ENCODE peak calls at places on chromosome 3, in seven cellular contexts. B is fibroblast of lung, T is neural progenitor cell, M is HCT116, D is mammary epithelial cell, R is K562, X is GM12878. J is an unnamed sample.

GRCh38 chr3:11126653-11127052 is 27.6 kb upstream of the HRH1 start:
- DNase-seq in D (no peak), R (no peak), T (no peak), B (no peak), M (no peak), X (no peak), J (no peak)

GRCh38 chr3:58334013-58334321 is 1.3 kb downstream of the PXK start:
- DNase-seq in R (no peak), B (no peak), T (peak; percentile 34), D (no peak), M (no peak), X (no peak), J (no peak)

GRCh38 chr3:5431811-5432378 is 244.4 kb downstream of the EDEM1 start:
- DNase-seq in M (no peak), X (no peak), D (no peak), T (no peak), B (no peak), R (no peak), J (no peak)

GRCh38 chr3:42220436-42220835 is 45.5 kb downstream of the CCK start:
- DNase-seq in B (no peak), X (no peak), M (no peak), R (no peak), D (no peak), T (no peak), J (no peak)

GRCh38 chr3:194399874-194400411 is 877 bp upstream of the GP5 start:
- DNase-seq in T (no peak), D (no peak), B (no peak), R (no peak), X (no peak), M (no peak), J (no peak)

GRCh38 chr3:194489736-194490612 is 3.2 kb upstream of the ATP13A3 start:
- DNase-seq in T (no peak), X (no peak), M (no peak), B (peak; percentile 60), D (no peak), R (peak; percentile 16), J (peak; percentile 57)

GRCh38 chr3:194130807-194131589 is 5.0 kb upstream of the HES1 start:
- DNase-seq in D (peak; percentile 66), M (no peak), B (peak; percentile 77), T (peak; percentile 82), X (peak; percentile 95), R (no peak), J (peak; percentile 75)

GRCh38 chr3:169241575-169241927 is 422.0 kb downstream of the MECOM start:
- DNase-seq in B (peak; percentile 77), R (no peak), M (no peak), X (no peak), T (no peak), D (peak; percentile 26), J (peak; percentile 72)

GRCh38 chr3:122594025-122594424 is 16.6 kb downstream of the PARP15 start:
- DNase-seq in B (no peak), X (no peak), D (no peak), T (no peak), M (no peak), R (no peak), J (no peak)

GRCh38 chr3:111712294-111713180 is 117.4 kb upstream of the ZBED2 start:
- DNase-seq in D (no peak), T (peak; percentile 16), M (no peak), R (no peak), X (no peak), B (peak; percentile 64), J (peak; percentile 51)

GRCh38 chr3:129398803-129399144 is 29.7 kb downstream of the EFCAB12 start:
- DNase-seq in D (peak; percentile 32), X (no peak), M (no peak), B (peak; percentile 37), R (peak; percentile 35), T (peak; percentile 52), J (peak; percentile 24)

GRCh38 chr3:174330303-174330702 is 528.8 kb upstream of the NAALADL2 start:
- DNase-seq in X (no peak), T (no peak), R (no peak), B (peak; percentile 95), D (no peak), M (no peak), J (peak; percentile 93)

GRCh38 chr3:123559040-123559861 is 25.6 kb downstream of the HACD2 start:
- DNase-seq in X (no peak), T (peak; percentile 78), B (peak; percentile 40), M (peak; percentile 40), R (peak; percentile 28), D (peak; percentile 20), J (peak; percentile 12)

GRCh38 chr3:354433-354832 is 157.9 kb downstream of the CHL1 start:
- DNase-seq in X (peak; percentile 60), D (peak; percentile 31), T (peak; percentile 61), M (peak; percentile 19), B (peak; percentile 37), R (peak; percentile 58), J (peak; percentile 18)

GRCh38 chr3:3799173-3800075 is at the start of gene LRRN1:
- DNase-seq in M (no peak), D (peak; percentile 9), X (no peak), B (peak; percentile 66), T (peak; percentile 98), R (no peak), J (peak; percentile 47)
- TF ChIP-seq EZH2 in M (no peak), D (no peak), X (no peak), B (peak; percentile 8), T (no peak), R (no peak), J (peak; percentile 31)

DNA sequence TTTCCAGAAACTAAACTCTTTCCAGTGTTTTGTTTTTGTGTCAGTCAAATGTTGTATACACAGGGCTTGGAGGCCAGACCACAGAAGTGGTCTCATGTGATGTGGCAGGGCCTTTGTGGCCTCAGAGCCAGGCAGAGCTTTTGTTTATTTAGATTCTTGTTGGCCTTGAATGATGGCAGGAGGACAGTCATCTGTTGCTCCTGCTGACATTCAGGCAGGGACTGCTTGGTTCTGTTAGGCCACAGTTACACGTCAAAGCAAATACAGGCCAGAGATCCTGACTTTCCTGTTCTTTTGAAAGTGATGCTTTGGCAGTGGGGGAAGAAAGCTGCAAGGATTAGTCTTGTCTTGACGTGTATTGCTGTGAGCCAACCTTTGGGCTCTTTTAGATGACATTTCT is 325.1 kb downstream of the CACNA2D3 start:
- DNase-seq in D (no peak), M (no peak), B (no peak), T (no peak), X (no peak), R (no peak), J (no peak)
- H3K4me1 ChIP-seq in D (no peaks in the 10 kb centered on the region), M (no peaks in the 10 kb centered on the region), B (no peaks in the 10 kb centered on the region), T (peaks cover 3% of the 10 kb centered on the region), X (no peaks in the 10 kb centered on the region), R (no peaks in the 10 kb centered on the region), J (no peaks in the 10 kb centered on the region)

DNA sequence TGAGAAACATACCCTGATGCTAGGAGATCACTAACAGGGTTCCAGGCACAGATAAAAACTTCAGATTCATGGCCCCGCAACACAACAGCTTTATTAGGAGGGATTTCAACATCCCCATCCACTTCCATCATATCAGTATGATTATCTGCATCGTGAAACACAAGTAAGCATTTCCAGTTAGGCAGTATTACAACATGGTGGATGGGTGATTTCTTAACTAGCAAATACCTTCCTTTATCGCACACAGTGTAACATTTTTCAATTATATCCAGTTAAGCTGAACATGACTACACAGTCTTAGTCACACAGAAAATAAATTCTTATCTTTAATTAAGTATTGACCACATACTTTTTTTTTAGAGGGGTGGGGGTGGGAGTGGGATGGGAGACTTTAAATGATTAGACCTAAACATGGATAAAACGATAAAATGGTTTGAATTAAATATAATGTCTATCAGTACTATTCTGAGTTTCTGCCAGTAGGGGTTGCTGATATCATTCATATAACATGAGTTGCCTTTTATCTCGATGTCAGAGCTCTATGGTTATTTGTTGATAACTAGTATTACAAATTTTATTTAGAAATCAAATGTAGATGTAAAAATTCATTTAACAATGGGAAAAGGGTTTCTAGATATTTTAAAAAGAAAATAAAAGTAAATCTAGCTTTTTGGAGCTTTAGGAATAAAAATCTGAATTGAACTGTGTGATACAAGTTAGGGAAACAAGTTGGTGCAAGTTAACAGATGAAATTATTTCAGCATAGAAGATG is 146.6 kb downstream of the TBL1XR1 start:
- DNase-seq in M (peak; percentile 19), D (peak; percentile 24), B (peak; percentile 61), R (peak; percentile 17), X (no peak), T (peak; percentile 17), J (peak; percentile 54)
- TF ChIP-seq CTCF in M (peak; percentile 25), D (peak; percentile 54), B (peak; percentile 52), R (no peak), X (peak; percentile 65), T (peak; percentile 55), J (peak; percentile 46)

GRCh38 chr3:40901298-40901697 is 298.0 kb upstream of the CTNNB1 start:
- DNase-seq in D (no peak), X (no peak), T (no peak), M (no peak), R (no peak), B (no peak), J (no peak)
- TF ChIP-seq EZH2 in D (no peak), X (no peak), T (no peak), M (no peak), R (no peak), B (no peak), J (no peak)

DNA sequence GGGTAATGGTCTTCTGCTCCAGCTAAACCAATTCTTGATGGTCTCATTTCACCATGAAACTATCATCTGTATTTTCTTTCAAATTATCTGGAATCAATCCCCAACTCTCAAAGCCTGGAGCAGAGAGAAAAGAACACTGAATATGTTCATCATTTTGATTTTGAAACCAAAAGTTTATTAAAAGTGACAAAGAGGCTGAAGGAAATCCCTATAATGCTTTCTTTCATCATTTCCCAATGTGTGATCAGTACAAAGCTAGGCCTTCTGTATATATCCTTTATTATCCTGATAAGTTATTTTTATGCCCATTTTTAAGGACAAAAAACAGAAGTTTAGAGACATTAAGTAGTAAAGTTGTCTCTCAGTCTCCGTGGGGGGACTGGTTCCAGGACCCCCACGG is 50.1 kb upstream of the MBNL1 start:
- DNase-seq in R (no peak), T (no peak), M (no peak), X (no peak), D (no peak), B (no peak), J (no peak)
- H3K4me1 ChIP-seq in R (peaks cover 3% of the 10 kb centered on the region), T (no peaks in the 10 kb centered on the region), M (no peaks in the 10 kb centered on the region), X (no peaks in the 10 kb centered on the region), D (peaks cover 5% of the 10 kb centered on the region), B (no peaks in the 10 kb centered on the region), J (peaks cover 4% of the 10 kb centered on the region)

GRCh38 chr3:56985460-56986327 is 74.8 kb upstream of the SPATA12 start:
- DNase-seq in R (no peak), M (no peak), D (no peak), T (no peak), B (peak; percentile 47), X (no peak), J (peak; percentile 37)
- TF ChIP-seq CTCF in R (no peak), M (no peak), D (no peak), T (no peak), B (peak; percentile 23), X (no peak), J (no peak)

GRCh38 chr3:9859530-9860025 is 15.8 kb upstream of the RPUSD3 start:
- DNase-seq in R (no peak), X (no peak), B (no peak), M (no peak), D (no peak), T (no peak), J (no peak)

GRCh38 chr3:9861626-9862130 is 17.9 kb upstream of the RPUSD3 start:
- DNase-seq in D (no peak), B (no peak), X (no peak), T (no peak), M (no peak), R (no peak), J (no peak)

GRCh38 chr3:9861201-9861600 is 17.4 kb upstream of the RPUSD3 start:
- DNase-seq in T (no peak), X (no peak), M (no peak), B (no peak), R (no peak), D (no peak), J (no peak)

GRCh38 chr3:9866639-9867038 is 13.4 kb downstream of the CIDEC start:
- DNase-seq in B (peak; percentile 43), D (no peak), X (no peak), T (no peak), R (no peak), M (no peak), J (peak; percentile 27)

GRCh38 chr3:9862391-9863235 is 17.4 kb downstream of the CIDEC start:
- DNase-seq in X (no peak), D (no peak), B (peak; percentile 15), M (no peak), R (peak; percentile 100), T (peak; percentile 86), J (no peak)
- TF ChIP-seq EZH2 in X (no peak), D (no peak), B (no peak), M (no peak), R (no peak), T (peak; percentile 38), J (no peak)

J was measured in astrocyte.